ENCODE peak calls at places on chromosomes 5 and 9, in five cellular contexts. Z, P, J, S and L are unnamed samples.
A peak's percentile ranks its signal among the peaks of the same experiment; 100 is the strongest.

GRCh38 chr9:120652902-120653301 is 61.4 kb downstream of the MEGF9 start:
- DNase-seq in Z (no peak), P (no peak), J (no peak), S (no peak), L (no peak)

GRCh38 chr5:138650196-138650595 is 75.0 kb upstream of the HSPA9 start:
- DNase-seq in Z (no peak), P (no peak), J (no peak), S (no peak), L (no peak)

GRCh38 chr9:81410201-81410600 is 279.1 kb downstream of the TLE1 start:
- DNase-seq in Z (no peak), P (no peak), J (no peak), S (no peak), L (no peak)

GRCh38 chr9:127065592-127065991 is 56.8 kb downstream of the ANGPTL2 start:
- DNase-seq in Z (no peak), P (no peak), J (no peak), S (no peak), L (no peak)

GRCh38 chr9:133277467-133277866 is 2.5 kb upstream of the ABO start:
- DNase-seq in Z (no peak), P (no peak), J (no peak), S (no peak), L (no peak)

GRCh38 chr5:130017173-130017572 is 112.9 kb downstream of the CHSY3 start:
- DNase-seq in Z (no peak), P (no peak), J (no peak), S (no peak), L (no peak)

GRCh38 chr5:177526191-177526590 is 9.4 kb upstream of the DDX41 start:
- DNase-seq in Z (no peak), P (no peak), J (no peak), S (no peak), L (no peak)

GRCh38 chr5:67404261-67405100 is 207.9 kb upstream of the CD180 start:
- DNase-seq in Z (no peak), P (no peak), J (no peak), S (no peak), L (no peak)

GRCh38 chr5:8491254-8491653 is 622.3 kb downstream of the MTRR start:
- DNase-seq in Z (no peak), P (no peak), J (no peak), S (no peak), L (no peak)

GRCh38 chr9:133403766-133404439 is 13.9 kb downstream of the REXO4 start:
- DNase-seq in Z (peak; percentile 45), P (no peak), J (no peak), S (peak; percentile 35), L (peak; percentile 92)

GRCh38 chr5:171312129-171312819 is 3.2 kb downstream of the TLX3 start:
- DNase-seq in Z (no peak), P (no peak), J (no peak), S (no peak), L (peak; percentile 81)

GRCh38 chr5:156686816-156687215 is 163.3 kb upstream of the PPP1R2B start:
- DNase-seq in Z (no peak), P (no peak), J (peak; percentile 76), S (no peak), L (no peak)

GRCh38 chr9:114968710-114969109 is 38.3 kb upstream of the TNFSF8 start:
- DNase-seq in Z (no peak), P (no peak), J (no peak), S (no peak), L (no peak)

GRCh38 chr5:107430077-107430625 is 240.6 kb downstream of the EFNA5 start:
- DNase-seq in Z (no peak), P (no peak), J (peak; percentile 24), S (no peak), L (no peak)

GRCh38 chr5:43193171-43193951 is 1.3 kb downstream of the NIM1K start:
- DNase-seq in Z (no peak), P (peak; percentile 13), J (no peak), S (peak; percentile 17), L (peak; percentile 61)

GRCh38 chr5:143581148-143581547 is 177.7 kb upstream of the NR3C1 start:
- DNase-seq in Z (no peak), P (no peak), J (no peak), S (no peak), L (no peak)

GRCh38 chr9:5375091-5375490 is 35.4 kb upstream of the RLN1 start:
- DNase-seq in Z (no peak), P (no peak), J (no peak), S (no peak), L (no peak)

GRCh38 chr5:73122875-73123810 is 2.8 kb downstream of the TMEM171 start:
- DNase-seq in Z (no peak), P (no peak), J (no peak), S (no peak), L (peak; percentile 66)

GRCh38 chr9:38388283-38389223 is 3.9 kb upstream of the ALDH1B1 start:
- DNase-seq in Z (no peak), P (no peak), J (no peak), S (no peak), L (no peak)

GRCh38 chr9:132507670-132508469 is 74.5 kb upstream of the BARHL1 start:
- DNase-seq in Z (peak; percentile 42), P (peak; percentile 12), J (peak; percentile 79), S (peak; percentile 35), L (peak; percentile 95)

GRCh38 chr9:98280574-98280973 is 25.1 kb upstream of the TBC1D2 start:
- DNase-seq in Z (no peak), P (no peak), J (no peak), S (no peak), L (no peak)

GRCh38 chr5:161544350-161544765 is 2.2 kb downstream of the GABRB2 start:
- DNase-seq in Z (no peak), P (no peak), J (peak; percentile 69), S (no peak), L (peak; percentile 48)

GRCh38 chr9:536597-537511 is 304.6 kb upstream of the DMRT1 start:
- DNase-seq in Z (no peak), P (no peak), J (peak; percentile 58), S (no peak), L (no peak)

GRCh38 chr5:169442354-169443248 is 141.0 kb upstream of the SPDL1 start:
- DNase-seq in Z (no peak), P (no peak), J (no peak), S (no peak), L (no peak)

GRCh38 chr5:147565524-147565923 is 55.7 kb upstream of the DPYSL3 start:
- DNase-seq in Z (no peak), P (no peak), J (no peak), S (no peak), L (no peak)

GRCh38 chr5:143106175-143106574 is 297.3 kb downstream of the NR3C1 start:
- DNase-seq in Z (no peak), P (peak; percentile 8), J (peak; percentile 52), S (no peak), L (no peak)

GRCh38 chr5:160467555-160468418 is 46.1 kb downstream of the PTTG1 start:
- DNase-seq in Z (peak; percentile 66), P (no peak), J (no peak), S (peak; percentile 64), L (peak; percentile 63)

GRCh38 chr5:14174235-14174636 is 31.1 kb downstream of the TRIO start:
- DNase-seq in Z (no peak), P (no peak), J (peak; percentile 42), S (no peak), L (peak; percentile 51)

GRCh38 chr9:130498918-130499698 is 54.3 kb downstream of the ASS1 start:
- DNase-seq in Z (no peak), P (no peak), J (no peak), S (no peak), L (no peak)

GRCh38 chr9:104895572-104895971 is 32.4 kb downstream of the ABCA1 start:
- DNase-seq in Z (no peak), P (no peak), J (no peak), S (no peak), L (no peak)